ENCODE peak calls at places on chromosomes 12 and 14, in eight cellular contexts. A is GM12878; O is transverse colon; S is mammary epithelial cell; H is AG10803; W is AG04450; D is CD4-positive, alpha-beta memory T cell; K is cardiac muscle cell. F is an unnamed sample.

GRCh38 chr14:89586258-89587127 is 169.5 kb upstream of the FOXN3 start:
- DNase-seq in K (no peak), W (no peak), D (no peak), H (no peak), S (no peak), O (no peak), A (no peak), F (peak)

GRCh38 chr12:106301241-106301610 is 1.3 kb upstream of the TCP11L2 start:
- DNase-seq in O (no peak), H (peak), W (no peak), S (no peak), A (no peak), D (no peak), K (peak), F (no peak)

GRCh38 chr12:119659289-119659897 is 8.5 kb upstream of the PRKAB1 start:
- DNase-seq in H (no peak), K (peak), D (peak), A (no peak), O (peak), W (no peak), S (peak), F (peak)

GRCh38 chr14:97416550-97416949 is 619.4 kb downstream of the VRK1 start:
- DNase-seq in D (no peak), K (no peak), O (no peak), W (no peak), S (no peak), H (no peak), A (no peak), F (no peak)

GRCh38 chr14:51067306-51067705 is 27.6 kb downstream of the TRIM9 start:
- DNase-seq in H (no peak), S (no peak), W (no peak), O (no peak), A (no peak), K (no peak), D (no peak), F (no peak)

GRCh38 chr12:114408881-114409795 is 3.2 kb upstream of the TBX5 start:
- DNase-seq in O (no peak), S (no peak), W (no peak), D (no peak), A (no peak), H (peak), K (peak), F (no peak)

GRCh38 chr12:122886851-122887816 is 8.8 kb downstream of the VPS37B start:
- DNase-seq in O (peak), K (peak), W (no peak), H (no peak), A (peak), S (peak), D (no peak), F (peak)

GRCh38 chr12:121227294-121227693 is 17.4 kb downstream of the P2RX4 start:
- DNase-seq in D (no peak), O (peak), S (peak), A (no peak), H (no peak), W (no peak), K (no peak), F (no peak)

GRCh38 chr12:106671840-106672239 is 89.0 kb downstream of the RFX4 start:
- DNase-seq in W (no peak), A (no peak), D (no peak), H (no peak), O (no peak), S (no peak), K (no peak), F (no peak)

GRCh38 chr12:49763006-49763591 is 21.7 kb downstream of the TMBIM6 start:
- DNase-seq in A (no peak), O (peak), W (no peak), H (peak), D (peak), S (peak), K (peak), F (peak)

GRCh38 chr12:16076553-16076952 is 165.4 kb downstream of the DERA start:
- DNase-seq in K (peak), S (peak), W (no peak), H (peak), A (no peak), D (no peak), O (no peak), F (peak)

GRCh38 chr12:68271346-68271745 is 17.9 kb upstream of the IL22 start:
- DNase-seq in H (peak), W (peak), S (no peak), A (no peak), O (no peak), D (no peak), K (peak), F (no peak)

GRCh38 chr12:108029081-108029790 is 99.9 kb upstream of the WSCD2 start:
- DNase-seq in D (no peak), K (no peak), W (no peak), H (no peak), A (no peak), O (no peak), S (no peak), F (no peak)

GRCh38 chr12:2768224-2768961 is 26.4 kb upstream of the FKBP4 start:
- DNase-seq in K (no peak), D (no peak), O (no peak), H (no peak), A (no peak), W (no peak), S (no peak), F (peak)

GRCh38 chr12:106138646-106139421 is at the start of gene NUAK1:
- DNase-seq in H (peak), K (peak), A (no peak), W (no peak), D (no peak), O (peak), S (peak), F (no peak)

DNA sequence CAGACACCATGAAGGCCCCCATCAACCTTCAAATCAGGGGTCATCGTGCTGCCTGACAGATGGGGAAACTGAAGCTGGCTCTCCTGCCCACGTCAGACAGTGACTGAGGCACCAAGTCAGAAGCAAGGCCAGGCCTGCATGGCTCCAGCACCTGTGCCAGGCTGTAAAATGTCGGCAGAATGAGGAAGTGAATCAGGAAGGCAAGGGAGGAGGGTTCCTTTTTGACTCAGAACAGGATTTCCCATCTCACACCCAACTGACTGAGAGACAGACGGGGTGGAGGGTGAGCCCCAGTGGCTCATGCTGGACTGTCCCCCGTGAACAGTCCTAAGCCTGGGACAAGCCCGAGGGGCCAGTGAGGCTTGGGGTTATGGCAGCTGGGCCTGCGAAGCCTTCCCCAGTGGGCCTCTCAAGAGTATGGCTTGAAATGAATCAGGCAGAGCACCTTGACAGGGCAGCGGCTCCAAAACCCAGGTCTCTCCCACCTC is 20.9 kb downstream of the SYNE3 start:
- DNase-seq in D (no peak), S (no peak), K (no peak), W (no peak), A (peak), O (peak), H (no peak), F (no peak)
- H3K4me3 ChIP-seq in D (no peak), S (no peak), K (no peak), W (no peak), A (peak), O (no peak), H (no peak), F (no peak)

GRCh38 chr14:82905762-82906161 is 1372.1 kb upstream of the SEL1L start:
- DNase-seq in D (no peak), O (no peak), S (no peak), W (no peak), H (no peak), K (no peak), A (no peak), F (no peak)
- H3K4me3 ChIP-seq in D (no peak), O (no peak), S (no peak), W (no peak), H (no peak), K (no peak), A (no peak), F (no peak)

DNA sequence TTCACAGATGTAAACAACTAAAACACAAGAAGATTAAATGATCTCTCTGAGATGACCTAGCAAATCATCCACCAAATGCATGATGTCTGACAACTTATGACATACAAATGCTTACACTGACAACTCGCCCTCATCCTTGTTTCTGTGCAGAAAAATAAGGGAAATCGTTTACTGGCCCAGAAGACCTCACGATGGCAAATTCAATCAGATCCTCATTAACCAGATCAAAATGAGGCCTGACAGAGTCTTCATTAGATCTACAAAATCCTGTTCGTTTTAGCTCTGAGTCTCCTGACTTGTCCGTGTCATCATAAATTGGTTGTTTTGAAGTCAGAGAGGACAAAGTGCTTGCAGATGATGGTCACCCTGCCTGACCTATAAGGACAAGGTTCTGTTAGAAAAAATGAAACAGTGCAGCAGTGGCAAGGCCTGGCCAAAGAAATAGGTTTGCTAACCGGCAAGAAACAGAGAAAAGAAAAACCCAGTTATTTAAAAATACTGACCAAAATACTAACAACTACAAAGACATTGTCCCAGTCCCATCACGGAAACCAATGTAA is 109.5 kb downstream of the BTG1 start:
- DNase-seq in W (no peak), D (no peak), K (no peak), S (no peak), H (no peak), A (no peak), O (no peak), F (no peak)
- H3K4me3 ChIP-seq in W (no peak), D (no peak), K (no peak), S (no peak), H (no peak), A (no peak), O (no peak), F (no peak)

GRCh38 chr12:52232233-52232915 is 669 bp upstream of the KRT7 start:
- DNase-seq in S (peak), K (no peak), D (no peak), H (peak), W (no peak), A (no peak), O (no peak), F (no peak)
- H3K4me3 ChIP-seq in S (peak), K (no peak), D (no peak), H (peak), W (no peak), A (no peak), O (no peak), F (no peak)

GRCh38 chr14:78156196-78156595 is 14.0 kb upstream of the NRXN3 start:
- DNase-seq in O (no peak), W (no peak), D (no peak), H (no peak), S (no peak), K (no peak), A (no peak), F (no peak)
- H3K4me3 ChIP-seq in O (no peak), W (no peak), D (no peak), H (no peak), S (no peak), K (no peak), A (no peak), F (no peak)